ENCODE peak calls at places on chromosomes 12 and 14, in four cellular contexts. L is GM12878, P is K562, G is HepG2. U is an unnamed sample.

GRCh38 chr12:132886529-132887477 is 602 bp downstream of the CHFR start:
- DNase-seq in L (no peak), P (peak), G (peak), U (peak)

GRCh38 chr14:24311837-24312615 is 724 bp downstream of the LTB4R start:
- DNase-seq in L (no peak), P (no peak), G (no peak), U (no peak)

GRCh38 chr12:88805692-88806091 is 225.4 kb upstream of the KITLG start:
- DNase-seq in L (no peak), P (no peak), G (no peak), U (no peak)

GRCh38 chr12:111407371-111408115 is 1.8 kb downstream of the SH2B3 start:
- DNase-seq in L (no peak), P (peak), G (no peak), U (no peak)

GRCh38 chr12:10196210-10196609 is 16.5 kb upstream of the GABARAPL1 start:
- DNase-seq in L (peak), P (no peak), G (no peak), U (no peak)

GRCh38 chr12:110698171-110698902 is 9.4 kb upstream of the HVCN1 start:
- DNase-seq in L (peak), P (peak), G (peak), U (peak)

GRCh38 chr12:56574210-56574609 is 52.6 kb downstream of the RBMS2 start:
- DNase-seq in L (no peak), P (no peak), G (no peak), U (no peak)

GRCh38 chr12:120397827-120398563 is 29.0 kb upstream of the MSI1 start:
- DNase-seq in L (no peak), P (no peak), G (no peak), U (peak)

GRCh38 chr12:71945121-71945520 is 6.5 kb downstream of the TPH2 start:
- DNase-seq in L (no peak), P (no peak), G (no peak), U (no peak)

GRCh38 chr12:107385518-107385917 is 292.2 kb upstream of the CRY1 start:
- DNase-seq in L (no peak), P (no peak), G (no peak), U (no peak)

GRCh38 chr14:75229576-75229922 is 49.1 kb upstream of the FOS start:
- DNase-seq in L (no peak), P (no peak), G (no peak), U (no peak)

GRCh38 chr12:122867701-122868461 is 28.0 kb downstream of the VPS37B start:
- DNase-seq in L (no peak), P (peak), G (peak), U (peak)

GRCh38 chr14:71117839-71118743 is 210.8 kb downstream of the PCNX1 start:
- DNase-seq in L (no peak), P (no peak), G (peak), U (no peak)

GRCh38 chr12:18284461-18284860 is 23.1 kb downstream of the PIK3C2G start:
- DNase-seq in L (no peak), P (no peak), G (no peak), U (no peak)

GRCh38 chr12:108803428-108804105 is 53.8 kb downstream of the SSH1 start:
- DNase-seq in L (peak), P (peak), G (peak), U (peak)

GRCh38 chr12:46071335-46071734 is 81.0 kb upstream of the SCAF11 start:
- DNase-seq in L (no peak), P (no peak), G (no peak), U (no peak)

GRCh38 chr14:103550451-103551337 is 11.8 kb downstream of the BAG5 start:
- DNase-seq in L (no peak), P (no peak), G (no peak), U (peak)

GRCh38 chr12:130465046-130465445 is 127.4 kb downstream of the PIWIL1 start:
- DNase-seq in L (no peak), P (no peak), G (no peak), U (no peak)

GRCh38 chr12:97313471-97314190 is 149.0 kb upstream of the RMST start:
- DNase-seq in L (no peak), P (no peak), G (peak), U (no peak)

GRCh38 chr12:99131761-99132199 is 486.7 kb downstream of the APAF1 start:
- DNase-seq in L (no peak), P (no peak), G (no peak), U (peak)

DNA sequence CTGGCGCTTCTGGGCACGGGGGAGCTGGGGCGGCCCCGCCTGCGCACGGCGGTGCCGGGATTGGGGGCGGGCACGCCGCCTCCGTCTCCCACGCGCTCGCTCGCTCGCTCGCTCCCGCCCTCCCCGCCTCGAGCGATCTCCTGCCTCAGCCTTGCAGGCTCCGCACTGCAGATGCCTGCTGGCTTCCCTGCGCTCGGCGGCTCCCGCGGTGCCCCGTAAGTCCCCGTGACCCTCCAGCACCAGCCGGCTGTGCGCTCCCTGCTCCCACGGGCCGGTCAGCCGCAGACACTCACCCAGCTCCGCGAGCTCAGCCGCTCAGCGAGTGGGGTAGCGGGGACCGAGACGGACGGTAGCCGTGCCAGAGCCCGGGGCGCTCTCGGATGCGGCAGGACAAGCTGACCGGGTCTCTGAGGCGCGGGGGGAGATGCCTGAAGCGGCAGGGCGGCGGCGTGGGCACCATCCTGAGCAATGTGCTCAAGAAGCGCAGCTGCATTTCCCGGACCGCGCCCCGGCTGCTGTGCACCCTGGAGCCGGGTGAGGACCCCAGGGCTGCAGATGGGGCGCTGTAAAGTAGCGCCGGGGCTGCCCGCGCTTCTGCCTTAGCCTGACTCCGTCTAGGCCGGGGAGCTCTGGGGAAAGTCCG is at the start of gene TBC1D30:
- DNase-seq in L (no peak), P (no peak), G (no peak), U (peak)
- TF ChIP-seq ETV6 in L (no peak), P (no peak), G (no peak), U (no peak)

DNA sequence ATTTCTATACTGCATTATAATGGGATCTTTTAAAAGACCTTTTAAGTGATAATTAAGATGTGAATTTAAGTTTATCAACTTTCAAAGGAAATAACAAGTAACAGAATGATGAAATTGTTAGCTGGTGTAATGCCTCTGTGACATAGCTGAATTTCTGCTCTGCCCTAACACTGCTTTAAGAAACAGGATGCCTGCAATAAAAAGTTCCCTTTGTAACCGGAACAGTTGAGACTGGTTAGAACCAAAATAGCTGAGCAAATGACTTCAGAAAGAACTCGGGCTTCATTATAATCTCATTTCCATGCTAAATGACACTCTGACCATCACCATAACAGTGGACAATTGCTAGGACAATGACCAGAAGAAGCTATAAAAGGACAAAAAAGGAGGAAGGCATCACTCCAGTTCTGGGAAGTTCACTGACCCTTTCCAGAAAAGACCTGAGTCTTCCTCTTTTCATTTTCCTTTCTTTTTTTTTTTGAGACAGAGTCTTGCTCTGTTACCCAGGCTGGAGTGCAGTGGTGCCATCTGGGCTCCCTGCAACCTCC is 23.5 kb upstream of the PYGL start:
- DNase-seq in L (no peak), P (no peak), G (no peak), U (no peak)
- TF ChIP-seq CBFB in L (no peak), P (no peak), G (no peak), U (no peak)

DNA sequence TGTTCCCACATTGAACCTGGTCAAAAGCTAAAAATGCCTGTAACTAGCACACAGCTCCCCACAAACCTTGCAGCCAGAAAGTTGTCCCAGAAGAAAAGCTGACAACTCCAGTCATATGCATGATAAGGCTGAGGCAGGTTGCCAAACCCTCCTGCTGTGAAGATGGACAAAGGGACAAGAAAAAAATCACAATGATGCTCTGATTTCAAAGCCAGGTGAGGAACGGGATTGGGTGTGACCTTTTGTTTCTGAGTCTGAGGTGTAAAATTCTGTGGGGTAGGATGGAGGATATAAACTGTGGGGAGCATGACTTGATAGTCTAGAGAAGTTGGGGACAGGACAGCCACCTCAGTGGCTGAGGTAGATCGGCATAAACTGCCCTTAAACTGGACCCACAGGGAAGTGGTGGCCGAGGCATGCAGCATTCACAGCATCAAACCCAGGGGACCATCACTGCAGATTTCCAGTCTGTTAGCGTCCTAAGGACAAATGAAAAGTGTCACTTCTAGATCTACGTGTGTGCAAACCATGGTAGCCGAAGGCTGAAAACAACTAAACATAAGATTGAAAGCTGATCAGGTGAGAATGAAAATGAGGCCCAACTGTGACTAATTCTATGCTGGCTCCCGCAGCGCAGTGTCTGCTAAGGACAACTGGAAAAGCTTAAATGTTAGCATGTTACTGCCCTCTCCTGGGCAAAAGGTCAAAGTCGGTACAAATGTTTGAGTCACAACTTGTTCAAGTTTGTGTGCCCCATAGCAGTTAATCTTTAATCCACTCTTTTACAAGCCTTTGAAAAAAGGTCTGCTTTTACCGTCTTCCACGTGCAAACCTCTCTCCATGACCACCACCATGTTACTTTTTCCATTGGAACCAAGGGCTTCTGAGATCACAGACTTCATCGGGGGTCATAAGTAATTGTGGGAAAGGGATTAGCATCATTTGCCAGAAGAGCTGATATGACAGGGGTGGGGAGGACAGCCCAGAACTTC is 39.8 kb downstream of the GRIN2B start:
- DNase-seq in L (no peak), P (peak), G (peak), U (peak)
- TF ChIP-seq TCF7 in L (no peak), P (no peak), G (no peak), U (no peak)

DNA sequence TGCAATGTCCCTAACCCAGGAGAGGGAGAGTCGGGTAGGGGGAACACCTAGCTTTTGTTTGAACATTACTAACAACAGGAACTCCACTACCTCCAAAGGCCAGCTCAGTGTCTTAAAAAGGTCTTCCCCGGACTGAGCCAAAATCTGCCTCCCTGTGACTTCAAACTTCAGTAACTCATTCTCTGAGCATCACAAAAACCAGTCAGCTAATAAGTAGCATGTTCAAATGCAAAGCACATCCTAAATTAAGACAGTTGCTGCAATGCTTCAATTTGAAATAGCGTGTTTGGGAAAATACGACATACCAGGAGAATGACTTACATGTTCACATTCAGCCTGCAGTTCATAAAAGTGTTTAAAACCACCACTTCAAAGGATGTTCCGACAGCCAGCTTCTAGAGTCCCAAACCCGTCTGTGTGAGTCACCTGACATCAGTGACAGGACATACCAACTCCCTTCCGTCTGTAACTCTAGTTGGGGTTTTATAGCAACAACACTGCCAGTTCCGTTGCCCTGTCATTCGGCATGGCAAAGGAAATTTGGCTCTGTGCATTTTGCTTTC is 13.0 kb downstream of the ZFP36L1 start:
- DNase-seq in L (no peak), P (peak), G (peak), U (no peak)
- TF ChIP-seq ETV6 in L (no peak), P (no peak), G (no peak), U (no peak)

DNA sequence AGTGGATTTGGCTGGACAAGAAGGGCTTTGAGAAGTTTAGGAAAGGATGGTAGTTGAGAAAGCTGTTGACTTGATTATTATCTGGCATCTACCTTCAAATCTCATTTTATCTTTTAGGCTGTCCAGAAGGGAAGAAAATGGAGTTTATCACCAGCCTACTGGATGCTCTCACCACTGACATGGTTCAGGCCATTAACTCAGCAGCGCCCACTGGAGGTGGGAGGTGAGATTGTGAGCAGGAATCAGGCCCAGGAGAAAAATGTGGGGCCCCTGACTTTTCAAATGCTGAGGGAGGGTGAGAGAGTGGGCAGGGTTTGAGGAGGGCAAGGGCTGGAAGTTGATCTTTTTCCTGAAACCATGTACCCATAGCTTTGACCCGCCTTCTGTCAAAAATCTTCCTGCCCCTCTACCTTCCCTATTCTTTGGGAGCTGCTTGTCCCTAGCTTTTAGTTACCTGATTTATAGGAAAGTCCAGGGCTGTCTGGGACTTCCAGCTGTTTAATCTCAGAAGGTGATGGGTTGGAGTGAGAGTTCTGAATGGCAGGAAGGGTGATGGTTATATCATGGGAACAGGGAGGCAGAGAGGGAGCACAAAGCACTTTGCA is 134.2 kb downstream of the SMOC1 start:
- DNase-seq in L (no peak), P (peak), G (peak), U (peak)
- TF ChIP-seq CBFB in L (no peak), P (no peak), G (no peak), U (no peak)

GRCh38 chr12:5317556-5317955 is 114.4 kb upstream of the NTF3 start:
- DNase-seq in L (no peak), P (no peak), G (no peak), U (no peak)
- TF ChIP-seq TCF7 in L (no peak), P (no peak), G (no peak), U (no peak)

GRCh38 chr14:61323970-61324369 is 2.6 kb downstream of the PRKCH start:
- DNase-seq in L (no peak), P (no peak), G (no peak), U (no peak)

GRCh38 chr14:61328629-61329262 is 7.4 kb downstream of the PRKCH start:
- DNase-seq in L (no peak), P (no peak), G (no peak), U (no peak)

GRCh38 chr14:61326149-61326548 is 4.8 kb downstream of the PRKCH start:
- DNase-seq in L (no peak), P (no peak), G (no peak), U (no peak)

GRCh38 chr14:61329478-61330051 is 8.2 kb downstream of the PRKCH start:
- DNase-seq in L (peak), P (no peak), G (no peak), U (no peak)

DNA sequence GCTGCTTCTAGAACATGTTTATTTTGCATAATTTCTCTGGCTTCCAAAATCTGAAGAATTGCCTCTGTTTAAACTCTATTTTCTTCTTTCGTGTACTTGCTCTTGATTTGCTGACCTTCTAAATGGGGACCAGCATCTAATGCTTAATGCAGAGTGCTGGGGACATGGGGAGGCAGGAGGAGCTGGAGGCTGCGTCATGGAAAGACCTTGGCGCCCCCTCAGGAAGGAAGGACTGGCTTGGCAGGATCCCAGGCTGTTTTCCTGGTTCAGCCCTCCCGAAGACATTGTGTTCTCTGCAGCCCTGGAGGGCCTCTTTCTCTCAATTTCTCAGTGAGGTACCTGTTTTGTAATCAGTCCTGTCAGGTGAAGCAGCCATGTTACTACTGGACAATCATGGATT is 5.5 kb downstream of the PRKCH start:
- DNase-seq in L (no peak), P (no peak), G (no peak), U (peak)
- TF ChIP-seq ETV6 in L (no peak), P (no peak), G (no peak), U (no peak)

GRCh38 chr14:96345669-96346068 is 17.5 kb downstream of the ATG2B start:
- DNase-seq in L (no peak), P (no peak), G (no peak), U (no peak)
- TF ChIP-seq CBFB in L (no peak), P (no peak), G (no peak), U (no peak)

DNA sequence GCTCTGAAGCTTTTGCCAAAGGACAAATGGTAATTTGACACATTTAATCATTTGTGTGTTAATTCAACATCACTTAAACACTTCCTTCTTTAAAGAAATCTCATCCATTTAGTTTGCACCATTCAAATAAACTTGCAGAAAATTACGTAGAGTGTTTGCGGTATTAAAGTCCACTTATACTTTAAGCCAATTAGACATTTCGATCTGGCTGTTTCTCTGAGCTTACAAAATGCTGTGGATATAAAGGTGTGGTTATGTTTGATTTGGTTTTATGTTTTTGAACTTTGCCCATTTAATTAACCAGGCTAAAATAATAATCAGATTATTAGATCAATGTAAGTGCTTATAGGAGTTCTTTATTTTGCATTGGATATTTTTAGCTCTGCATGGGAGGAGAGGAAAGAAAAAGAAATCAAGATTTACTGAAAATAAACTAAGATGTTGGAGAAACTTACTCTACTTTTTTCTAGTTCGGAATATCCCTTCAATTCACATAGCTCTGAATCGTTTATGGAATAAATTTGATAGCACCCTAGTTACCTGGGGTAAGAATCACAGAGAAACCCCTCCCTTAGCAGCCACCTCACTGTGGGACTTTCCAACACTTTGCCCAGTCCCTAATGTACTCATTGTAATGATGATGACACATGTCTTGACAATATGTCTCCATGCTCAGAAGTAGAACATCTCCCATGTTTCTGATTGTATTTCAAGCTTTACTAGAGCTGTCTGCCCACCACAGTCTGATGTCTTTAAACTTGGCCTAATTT is 268.0 kb downstream of the BTG1 start:
- DNase-seq in L (no peak), P (no peak), G (no peak), U (no peak)
- TF ChIP-seq TCF7 in L (no peak), P (no peak), G (no peak), U (no peak)

U was measured in WTC11.